ENCODE peak calls at places on chromosomes 7 and 10, in seven cellular contexts. K is AG10803; O is T-helper 1 cell; P is cardiac muscle cell; E is hypothalamus; X is stimulated activated naive B cell treated with anti-CD40 and anti-IgM and Interleukin-4, amounts not matched to agents 10 μg/mL and 1 μg/mL and 100 μg/mL, for 72 hours; V is pulmonary artery endothelial cell. N is an unnamed sample.

GRCh38 chr10:47020491-47020890 is 109.3 kb downstream of the PTPN20 start:
- DNase-seq in O (no peak), V (no peak), E (no peak), X (no peak), P (peak; percentile 27), K (peak; percentile 80), N (peak; percentile 2)

GRCh38 chr10:103648231-103648950 is 154.9 kb downstream of the NEURL1 start:
- DNase-seq in E (no peak), K (peak; percentile 50), V (no peak), X (no peak), P (peak; percentile 50), O (no peak), N (no peak)

GRCh38 chr7:32033006-32033405 is 37.2 kb downstream of the PDE1C start:
- DNase-seq in P (no peak), X (no peak), K (no peak), O (no peak), E (no peak), V (no peak), N (no peak)

GRCh38 chr10:101725843-101726242 is 30.9 kb upstream of the FBXW4 start:
- DNase-seq in K (no peak), E (no peak), P (no peak), O (no peak), X (no peak), V (no peak), N (no peak)

GRCh38 chr10:5071411-5072198 is 22.6 kb upstream of the AKR1C3 start:
- DNase-seq in K (peak; percentile 97), V (peak; percentile 47), X (no peak), P (peak; percentile 99), O (no peak), E (no peak), N (no peak)

GRCh38 chr7:108248418-108248817 is 118.3 kb upstream of the LAMB4 start:
- DNase-seq in P (no peak), O (no peak), E (no peak), V (no peak), K (no peak), X (no peak), N (no peak)

GRCh38 chr7:150900675-150901074 is 48.4 kb downstream of the AOC1 start:
- DNase-seq in X (no peak), E (no peak), V (no peak), O (no peak), P (no peak), K (no peak), N (peak; percentile 8)

GRCh38 chr10:93068411-93069244 is 5.1 kb upstream of the CYP26A1 start:
- DNase-seq in K (peak; percentile 30), O (no peak), X (no peak), P (peak; percentile 60), E (no peak), V (no peak), N (no peak)

GRCh38 chr10:8513155-8514147 is 459.0 kb downstream of the GATA3 start:
- DNase-seq in O (no peak), P (no peak), V (no peak), E (no peak), K (no peak), X (no peak), N (no peak)

GRCh38 chr7:71206183-71206582 is 74.2 kb downstream of the GALNT17 start:
- DNase-seq in O (no peak), X (no peak), P (no peak), K (no peak), E (no peak), V (no peak), N (no peak)

GRCh38 chr10:31602541-31603244 is 283.7 kb downstream of the ZEB1 start:
- DNase-seq in O (no peak), K (peak; percentile 91), P (peak; percentile 84), E (peak; percentile 22), X (no peak), V (peak; percentile 32), N (no peak)

GRCh38 chr7:122975341-122975740 is 20.2 kb downstream of the TAS2R16 start:
- DNase-seq in X (no peak), E (no peak), O (no peak), K (no peak), V (no peak), P (no peak), N (no peak)